ENCODE peak calls at places on chromosomes 13 and 19, in nine cellular contexts. K is H1, Q is spleen, B is sigmoid colon, P is GM23338, O is SK-N-MC, H is transverse colon, V is HL-60, C is SK-N-SH. L is an unnamed sample.

GRCh38 chr13:26628706-26629105 is 71.2 kb downstream of the WASF3 start:
- DNase-seq in K (no peak), Q (no peak), B (no peak), P (peak), O (no peak), H (peak), V (no peak), C (no peak), L (no peak)

GRCh38 chr13:44380404-44381165 is 7.0 kb downstream of the SERP2 start:
- DNase-seq in K (no peak), Q (no peak), B (no peak), P (no peak), O (no peak), H (no peak), V (no peak), C (no peak), L (no peak)

GRCh38 chr13:30998548-30999140 is 66.2 kb downstream of the TEX26 start:
- DNase-seq in K (no peak), Q (no peak), B (no peak), P (no peak), O (no peak), H (no peak), V (no peak), C (peak), L (no peak)

GRCh38 chr19:15680478-15680877 is 7.6 kb downstream of the CYP4F12 start:
- DNase-seq in K (no peak), Q (no peak), B (no peak), P (no peak), O (no peak), H (no peak), V (no peak), C (no peak), L (no peak)

GRCh38 chr19:47430041-47430802 is 10.9 kb upstream of the MEIS3 start:
- DNase-seq in K (no peak), Q (no peak), B (no peak), P (peak), O (no peak), H (peak), V (peak), C (no peak), L (no peak)

GRCh38 chr19:54030895-54031586 is 32.7 kb downstream of the VSTM1 start:
- DNase-seq in K (no peak), Q (no peak), B (no peak), P (peak), O (no peak), H (no peak), V (no peak), C (no peak), L (no peak)

GRCh38 chr19:18063463-18063862 is 23.3 kb downstream of the IL12RB1 start:
- DNase-seq in K (no peak), Q (no peak), B (no peak), P (peak), O (no peak), H (no peak), V (peak), C (peak), L (no peak)

GRCh38 chr13:30128591-30128990 is 178.8 kb downstream of the KATNAL1 start:
- DNase-seq in K (no peak), Q (no peak), B (no peak), P (no peak), O (no peak), H (no peak), V (no peak), C (no peak), L (no peak)

GRCh38 chr19:17339088-17339741 is 1.9 kb downstream of the GTPBP3 start:
- DNase-seq in K (no peak), Q (peak), B (no peak), P (peak), O (no peak), H (no peak), V (no peak), C (peak), L (no peak)

GRCh38 chr13:48784906-48785555 is 131.3 kb downstream of the CYSLTR2 start:
- DNase-seq in K (no peak), Q (no peak), B (no peak), P (no peak), O (no peak), H (no peak), V (no peak), C (no peak), L (no peak)

GRCh38 chr13:38398810-38399493 is 49.3 kb downstream of the UFM1 start:
- DNase-seq in K (no peak), Q (no peak), B (no peak), P (no peak), O (no peak), H (no peak), V (peak), C (no peak), L (no peak)

GRCh38 chr13:24306632-24307031 is 2.7 kb upstream of the C1QTNF9 start:
- DNase-seq in K (no peak), Q (no peak), B (no peak), P (no peak), O (no peak), H (no peak), V (no peak), C (no peak), L (no peak)

GRCh38 chr19:44748426-44749254 is at the start of gene BCL3:
- DNase-seq in K (no peak), Q (peak), B (peak), P (peak), O (no peak), H (peak), V (peak), C (peak), L (peak)

GRCh38 chr13:42041684-42042035 is 6.8 kb upstream of the DGKH start:
- DNase-seq in K (no peak), Q (no peak), B (peak), P (peak), O (no peak), H (peak), V (peak), C (peak), L (peak)

DNA sequence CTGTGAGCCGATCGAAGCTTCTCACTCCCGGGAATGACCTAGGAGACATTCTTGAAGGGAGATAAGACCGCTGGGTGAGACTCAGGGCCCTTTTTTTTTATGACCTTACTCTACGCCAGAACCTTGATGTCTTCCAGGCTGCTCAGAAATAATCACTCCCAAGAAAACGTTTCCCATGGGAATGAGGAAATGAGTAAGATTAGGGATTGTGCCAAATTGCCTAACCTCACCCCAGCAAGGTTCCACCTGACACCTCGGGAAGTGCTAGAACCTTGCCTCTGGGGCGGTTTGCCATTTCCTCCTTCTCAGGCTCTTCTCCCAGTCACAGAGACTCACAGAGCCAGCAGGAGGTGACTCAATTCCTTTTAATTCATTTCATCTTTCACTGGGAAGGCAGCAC is 2.3 kb downstream of the SLC46A3 start:
- DNase-seq in K (no peak), Q (no peak), B (peak), P (no peak), O (no peak), H (peak), V (no peak), C (no peak), L (peak)
- TF ChIP-seq POLR2AphosphoS5 in K (no peak), Q (no peak), B (peak), P (no peak), O (no peak), H (no peak), V (no peak), C (no peak), L (no peak)

DNA sequence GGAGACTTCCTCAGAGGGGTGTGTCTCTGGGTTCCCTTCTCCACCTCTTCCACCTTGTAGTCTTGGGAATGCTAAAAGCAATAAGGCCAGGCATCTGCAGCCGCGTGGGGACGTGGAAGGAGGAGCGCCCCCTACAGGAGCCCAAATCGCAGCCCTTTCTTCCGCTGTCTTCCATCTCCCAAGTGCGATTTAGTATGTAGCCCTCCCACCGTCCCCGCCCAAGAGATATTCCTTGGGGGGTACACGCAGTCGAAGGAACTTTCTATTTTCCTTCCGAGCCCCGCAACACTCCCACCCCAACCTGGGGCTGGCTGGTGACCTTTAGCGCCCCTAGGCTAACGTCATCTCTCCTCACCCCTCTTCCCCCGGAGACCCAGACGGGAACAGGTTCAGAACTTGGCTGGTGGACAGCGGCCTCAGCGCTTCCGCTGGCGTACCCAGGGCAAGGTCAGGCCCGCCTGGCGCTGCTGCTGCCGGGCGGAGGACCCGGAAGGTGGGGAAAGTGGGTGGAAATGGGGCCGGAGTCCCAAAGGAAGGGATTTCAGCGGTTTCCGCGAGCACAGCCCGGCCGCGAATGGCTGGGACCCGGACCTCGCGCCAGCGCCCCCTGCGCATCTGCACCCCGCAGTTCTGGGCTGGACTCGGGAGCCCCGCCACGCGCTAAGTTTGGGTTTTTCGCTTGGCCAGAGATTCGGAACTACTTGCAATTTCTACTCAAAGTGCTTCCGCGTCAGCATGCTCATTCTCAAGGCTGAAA is 2.1 kb upstream of the PCDH8 start:
- DNase-seq in K (peak), Q (peak), B (no peak), P (peak), O (no peak), H (peak), V (peak), C (peak), L (peak)
- TF ChIP-seq POLR2AphosphoS5 in K (no peak), Q (peak), B (no peak), P (peak), O (peak), H (no peak), V (no peak), C (peak), L (no peak)

DNA sequence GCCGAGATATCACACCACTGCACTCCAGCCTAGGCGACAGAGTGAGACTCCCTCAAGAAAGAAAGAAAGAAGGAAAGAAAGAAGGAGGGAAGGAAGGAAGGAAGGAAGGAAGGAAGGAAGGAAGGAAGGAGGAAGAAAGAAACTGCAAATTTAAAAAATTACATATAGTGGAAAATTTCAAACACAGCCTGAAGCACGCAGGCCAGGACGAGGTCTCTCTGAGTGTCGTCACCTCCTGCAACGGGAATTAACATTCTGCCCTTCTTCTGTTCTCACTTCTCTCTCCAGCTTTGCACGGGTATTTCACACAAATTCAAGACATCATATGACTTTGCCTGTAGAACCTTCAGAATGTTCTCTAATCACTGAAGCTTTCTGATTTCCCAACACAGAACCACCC is 108.2 kb downstream of the GNG7 start:
- DNase-seq in K (no peak), Q (peak), B (peak), P (no peak), O (no peak), H (no peak), V (no peak), C (no peak), L (no peak)
- TF ChIP-seq POLR2AphosphoS5 in K (no peak), Q (no peak), B (no peak), P (no peak), O (no peak), H (no peak), V (no peak), C (no peak), L (no peak)

GRCh38 chr13:112965103-112965502 is 3.9 kb upstream of the MCF2L start:
- DNase-seq in K (no peak), Q (peak), B (peak), P (no peak), O (no peak), H (peak), V (no peak), C (no peak), L (no peak)
- TF ChIP-seq POLR2AphosphoS5 in K (no peak), Q (peak), B (peak), P (no peak), O (no peak), H (no peak), V (no peak), C (no peak), L (no peak)

DNA sequence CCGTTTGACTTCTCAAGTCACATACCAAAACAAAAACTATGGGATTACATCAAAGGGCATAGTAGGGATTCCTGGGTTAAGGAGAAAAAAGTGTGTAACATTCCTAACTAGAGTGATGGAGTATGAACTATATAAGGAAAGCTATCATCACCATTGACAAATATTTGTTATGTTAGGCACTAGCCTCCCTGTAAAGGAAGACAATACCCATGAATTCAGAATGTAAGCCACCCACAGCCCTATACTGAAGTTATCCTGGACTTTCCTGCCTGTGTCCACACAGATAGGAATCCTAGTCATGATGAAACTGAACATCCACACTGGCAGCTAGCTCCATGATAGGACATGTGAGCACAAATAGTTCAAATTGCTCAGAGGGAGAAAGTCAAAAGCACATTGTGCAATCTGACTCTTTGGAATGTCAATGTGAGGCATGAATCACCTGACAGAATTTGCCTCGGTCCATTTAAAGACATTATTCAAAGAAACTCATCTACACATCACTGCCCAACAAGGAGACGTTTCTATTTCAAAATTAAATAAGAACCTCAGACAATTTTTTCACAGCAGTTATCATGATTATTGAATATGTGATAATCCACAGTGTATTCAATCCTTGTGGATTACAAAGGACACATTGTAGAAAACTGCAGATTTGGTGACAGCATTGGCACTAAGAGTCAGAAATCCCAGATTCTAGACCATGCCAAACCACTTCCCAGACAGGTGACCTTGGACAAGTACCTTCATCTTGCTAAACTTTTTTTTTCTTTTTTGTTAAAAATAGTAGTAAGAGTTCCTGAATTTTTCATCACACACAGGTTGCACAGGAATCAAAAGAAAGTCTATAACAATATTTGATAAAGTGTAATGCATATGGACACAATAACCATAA is 529.3 kb downstream of the IRS2 start:
- DNase-seq in K (no peak), Q (no peak), B (no peak), P (peak), O (no peak), H (no peak), V (no peak), C (no peak), L (peak)
- TF ChIP-seq POLR2AphosphoS5 in K (no peak), Q (no peak), B (peak), P (no peak), O (no peak), H (peak), V (no peak), C (peak), L (peak)

GRCh38 chr13:57946361-57946760 is 314.8 kb downstream of the PCDH17 start:
- DNase-seq in K (no peak), Q (no peak), B (no peak), P (no peak), O (no peak), H (no peak), V (no peak), C (no peak), L (no peak)
- TF ChIP-seq POLR2AphosphoS5 in K (no peak), Q (no peak), B (no peak), P (no peak), O (no peak), H (no peak), V (no peak), C (no peak), L (no peak)

DNA sequence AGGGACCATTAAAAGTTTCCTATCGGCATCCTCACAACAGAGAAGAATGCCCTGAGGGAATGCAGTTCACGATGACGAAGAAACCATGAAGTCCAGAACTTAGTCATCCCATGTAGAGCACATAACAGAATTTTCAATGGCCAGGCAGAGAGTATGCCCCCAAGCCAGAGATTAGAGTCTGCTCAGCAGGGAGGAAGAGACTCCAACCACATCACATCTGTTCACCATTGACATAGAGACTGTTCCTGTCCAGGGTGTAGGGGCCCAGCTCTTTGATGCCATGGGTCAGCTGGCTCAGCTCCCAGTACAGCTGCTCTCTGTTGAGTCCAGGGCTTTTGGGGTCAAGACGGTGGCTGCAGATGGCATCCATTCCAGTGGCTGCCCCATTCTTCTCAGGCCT is 68.2 kb downstream of the MBD3L1 start:
- DNase-seq in K (no peak), Q (no peak), B (no peak), P (no peak), O (no peak), H (no peak), V (no peak), C (no peak), L (no peak)
- TF ChIP-seq POLR2AphosphoS5 in K (no peak), Q (no peak), B (no peak), P (no peak), O (no peak), H (no peak), V (no peak), C (no peak), L (no peak)

GRCh38 chr13:77429320-77430142 is 102.6 kb upstream of the MYCBP2 start:
- DNase-seq in K (no peak), Q (no peak), B (no peak), P (no peak), O (no peak), H (no peak), V (no peak), C (no peak), L (no peak)
- TF ChIP-seq POLR2AphosphoS5 in K (no peak), Q (no peak), B (no peak), P (no peak), O (no peak), H (no peak), V (no peak), C (no peak), L (no peak)

GRCh38 chr19:10679743-10680142 is 21.5 kb upstream of the QTRT1 start:
- DNase-seq in K (no peak), Q (no peak), B (no peak), P (no peak), O (no peak), H (no peak), V (no peak), C (no peak), L (no peak)
- TF ChIP-seq POLR2AphosphoS5 in K (no peak), Q (peak), B (no peak), P (no peak), O (no peak), H (no peak), V (peak), C (no peak), L (no peak)

GRCh38 chr19:42254850-42255765 is at the start of gene ERF:
- DNase-seq in K (no peak), Q (peak), B (peak), P (peak), O (no peak), H (peak), V (peak), C (peak), L (peak)

GRCh38 chr19:42253245-42254082 is 1.5 kb downstream of the ERF start:
- DNase-seq in K (no peak), Q (peak), B (peak), P (peak), O (no peak), H (peak), V (peak), C (peak), L (no peak)

GRCh38 chr19:42252365-42253244 is 2.3 kb downstream of the ERF start:
- DNase-seq in K (no peak), Q (peak), B (peak), P (peak), O (no peak), H (no peak), V (peak), C (peak), L (no peak)

GRCh38 chr19:42255766-42256750 is 1.1 kb upstream of the ERF start:
- DNase-seq in K (no peak), Q (peak), B (peak), P (peak), O (peak), H (no peak), V (no peak), C (peak), L (no peak)

DNA sequence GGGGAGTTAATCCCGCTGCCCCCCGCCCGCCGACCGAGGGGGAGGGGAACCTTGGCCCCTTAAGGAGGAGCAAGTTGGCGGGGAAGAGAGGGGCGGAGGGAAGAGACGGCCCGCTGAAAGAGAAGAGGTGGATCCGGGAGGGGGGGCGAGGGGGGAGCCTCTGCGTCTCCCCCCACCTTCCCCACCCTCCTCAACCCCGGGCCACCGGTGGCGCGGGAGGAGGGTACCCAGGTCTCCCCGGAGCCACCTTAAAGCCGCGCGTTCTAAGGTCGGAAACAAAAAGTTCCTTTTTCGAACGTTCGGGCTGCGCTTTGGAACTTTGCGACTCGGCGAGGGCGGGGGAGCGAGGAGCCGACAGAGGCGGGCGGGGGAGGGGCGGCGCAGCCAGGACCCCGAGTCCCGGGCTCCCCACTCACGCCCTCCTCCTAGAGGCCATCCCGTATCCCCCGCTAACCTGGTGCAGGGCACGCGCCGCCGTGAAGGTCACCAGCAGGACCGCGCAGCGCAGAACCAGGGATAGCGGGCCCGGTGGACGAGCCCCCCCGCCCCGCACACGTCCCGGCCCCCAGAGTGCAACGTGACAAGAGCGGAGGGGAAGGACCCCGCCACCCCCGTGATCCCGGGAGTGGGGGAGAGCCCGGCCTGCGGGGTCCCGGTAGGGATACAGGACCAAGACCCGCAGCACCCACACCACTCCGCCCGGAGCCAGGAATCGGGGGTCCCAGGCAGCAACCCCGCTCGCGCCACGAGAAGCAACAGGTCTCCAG is 662 bp downstream of the ERF start:
- DNase-seq in K (no peak), Q (peak), B (peak), P (peak), O (no peak), H (peak), V (peak), C (peak), L (peak)
- TF ChIP-seq POLR2AphosphoS5 in K (peak), Q (peak), B (peak), P (no peak), O (peak), H (peak), V (peak), C (peak), L (no peak)